ENCODE peak calls at places on chromosomes 5 and 9, in ten cellular contexts. One of them, this sample, is unnamed.

GRCh38 chr5:113102121-113102531 is 125.5 kb downstream of the DCP2 start:
- DNase-seq in GM13976: no peak
- DNase-seq in RCC 7860: no peak
- DNase-seq in stimulated activated CD4-positive, alpha-beta T cell treated with anti-CD3 and anti-CD28 coated beads, TNF-alpha, amount 100 ng/mL, for 4 hours: no peak
- DNase-seq in effector memory CD8-positive, alpha-beta T cell: no peak
- DNase-seq in frontal cortex: peak; percentile 30
- DNase-seq in GM04503: no peak
- DNase-seq in stimulated activated CD8-positive, alpha-beta memory T cell treated with anti-CD3 and anti-CD28 coated beads, Interleukin-15, amount 100 ng/mL, for 48 hours: no peak
- DNase-seq in GM12865: no peak
- DNase-seq in Calu3: no peak
- DNase-seq in this sample: no peak

GRCh38 chr5:56323505-56323904 is 90.4 kb upstream of the ANKRD55 start:
- DNase-seq in GM13976: no peak
- DNase-seq in RCC 7860: peak; percentile 57
- DNase-seq in stimulated activated CD4-positive, alpha-beta T cell treated with anti-CD3 and anti-CD28 coated beads, TNF-alpha, amount 100 ng/mL, for 4 hours: no peak
- DNase-seq in effector memory CD8-positive, alpha-beta T cell: no peak
- DNase-seq in frontal cortex: no peak
- DNase-seq in GM04503: no peak
- DNase-seq in stimulated activated CD8-positive, alpha-beta memory T cell treated with anti-CD3 and anti-CD28 coated beads, Interleukin-15, amount 100 ng/mL, for 48 hours: no peak
- DNase-seq in GM12865: no peak
- DNase-seq in Calu3: peak; percentile 71
- DNase-seq in this sample: no peak

GRCh38 chr5:169299651-169300467 is 1.1 kb downstream of the SLIT3 start:
- DNase-seq in GM13976: no peak
- DNase-seq in RCC 7860: no peak
- DNase-seq in stimulated activated CD4-positive, alpha-beta T cell treated with anti-CD3 and anti-CD28 coated beads, TNF-alpha, amount 100 ng/mL, for 4 hours: no peak
- DNase-seq in effector memory CD8-positive, alpha-beta T cell: no peak
- DNase-seq in frontal cortex: no peak
- DNase-seq in GM04503: no peak
- DNase-seq in stimulated activated CD8-positive, alpha-beta memory T cell treated with anti-CD3 and anti-CD28 coated beads, Interleukin-15, amount 100 ng/mL, for 48 hours: no peak
- DNase-seq in GM12865: no peak
- DNase-seq in Calu3: no peak
- DNase-seq in this sample: no peak

GRCh38 chr5:142843029-142843905 is 73.1 kb downstream of the ARHGAP26 start:
- DNase-seq in GM13976: no peak
- DNase-seq in RCC 7860: no peak
- DNase-seq in stimulated activated CD4-positive, alpha-beta T cell treated with anti-CD3 and anti-CD28 coated beads, TNF-alpha, amount 100 ng/mL, for 4 hours: no peak
- DNase-seq in effector memory CD8-positive, alpha-beta T cell: no peak
- DNase-seq in frontal cortex: no peak
- DNase-seq in GM04503: no peak
- DNase-seq in stimulated activated CD8-positive, alpha-beta memory T cell treated with anti-CD3 and anti-CD28 coated beads, Interleukin-15, amount 100 ng/mL, for 48 hours: no peak
- DNase-seq in GM12865: no peak
- DNase-seq in Calu3: no peak
- DNase-seq in this sample: no peak

GRCh38 chr9:14511452-14511851 is 181.8 kb downstream of the ZDHHC21 start:
- DNase-seq in GM13976: peak; percentile 23
- DNase-seq in RCC 7860: no peak
- DNase-seq in stimulated activated CD4-positive, alpha-beta T cell treated with anti-CD3 and anti-CD28 coated beads, TNF-alpha, amount 100 ng/mL, for 4 hours: no peak
- DNase-seq in effector memory CD8-positive, alpha-beta T cell: no peak
- DNase-seq in frontal cortex: no peak
- DNase-seq in GM04503: no peak
- DNase-seq in stimulated activated CD8-positive, alpha-beta memory T cell treated with anti-CD3 and anti-CD28 coated beads, Interleukin-15, amount 100 ng/mL, for 48 hours: no peak
- DNase-seq in GM12865: no peak
- DNase-seq in Calu3: no peak
- DNase-seq in this sample: no peak

GRCh38 chr5:96023518-96023917 is 61.9 kb upstream of the ELL2 start:
- DNase-seq in GM13976: no peak
- DNase-seq in RCC 7860: peak; percentile 14
- DNase-seq in stimulated activated CD4-positive, alpha-beta T cell treated with anti-CD3 and anti-CD28 coated beads, TNF-alpha, amount 100 ng/mL, for 4 hours: no peak
- DNase-seq in effector memory CD8-positive, alpha-beta T cell: no peak
- DNase-seq in frontal cortex: no peak
- DNase-seq in GM04503: no peak
- DNase-seq in stimulated activated CD8-positive, alpha-beta memory T cell treated with anti-CD3 and anti-CD28 coated beads, Interleukin-15, amount 100 ng/mL, for 48 hours: no peak
- DNase-seq in GM12865: no peak
- DNase-seq in Calu3: no peak
- DNase-seq in this sample: no peak

GRCh38 chr9:8889100-8889499 is 1089.5 kb upstream of the DMAC1 start:
- DNase-seq in GM13976: no peak
- DNase-seq in RCC 7860: no peak
- DNase-seq in stimulated activated CD4-positive, alpha-beta T cell treated with anti-CD3 and anti-CD28 coated beads, TNF-alpha, amount 100 ng/mL, for 4 hours: no peak
- DNase-seq in effector memory CD8-positive, alpha-beta T cell: no peak
- DNase-seq in frontal cortex: no peak
- DNase-seq in GM04503: no peak
- DNase-seq in stimulated activated CD8-positive, alpha-beta memory T cell treated with anti-CD3 and anti-CD28 coated beads, Interleukin-15, amount 100 ng/mL, for 48 hours: no peak
- DNase-seq in GM12865: no peak
- DNase-seq in Calu3: no peak
- DNase-seq in this sample: no peak

GRCh38 chr9:114587345-114588149 is at the start of gene ATP6V1G1:
- DNase-seq in GM13976: peak; percentile 98
- DNase-seq in RCC 7860: peak; percentile 96
- DNase-seq in stimulated activated CD4-positive, alpha-beta T cell treated with anti-CD3 and anti-CD28 coated beads, TNF-alpha, amount 100 ng/mL, for 4 hours: peak; percentile 98
- DNase-seq in effector memory CD8-positive, alpha-beta T cell: peak; percentile 100
- DNase-seq in frontal cortex: peak; percentile 92
- DNase-seq in GM04503: peak; percentile 95
- DNase-seq in stimulated activated CD8-positive, alpha-beta memory T cell treated with anti-CD3 and anti-CD28 coated beads, Interleukin-15, amount 100 ng/mL, for 48 hours: peak; percentile 100
- DNase-seq in GM12865: peak; percentile 99
- DNase-seq in Calu3: peak; percentile 97
- DNase-seq in this sample: peak; percentile 99

GRCh38 chr9:87381050-87381711 is 116.5 kb upstream of the DAPK1 start:
- DNase-seq in GM13976: no peak
- DNase-seq in RCC 7860: no peak
- DNase-seq in stimulated activated CD4-positive, alpha-beta T cell treated with anti-CD3 and anti-CD28 coated beads, TNF-alpha, amount 100 ng/mL, for 4 hours: no peak
- DNase-seq in effector memory CD8-positive, alpha-beta T cell: no peak
- DNase-seq in frontal cortex: no peak
- DNase-seq in GM04503: peak; percentile 94
- DNase-seq in stimulated activated CD8-positive, alpha-beta memory T cell treated with anti-CD3 and anti-CD28 coated beads, Interleukin-15, amount 100 ng/mL, for 48 hours: no peak
- DNase-seq in GM12865: no peak
- DNase-seq in Calu3: no peak
- DNase-seq in this sample: no peak

GRCh38 chr5:179486596-179487051 is 63.7 kb upstream of the RUFY1 start:
- DNase-seq in GM13976: no peak
- DNase-seq in RCC 7860: no peak
- DNase-seq in stimulated activated CD4-positive, alpha-beta T cell treated with anti-CD3 and anti-CD28 coated beads, TNF-alpha, amount 100 ng/mL, for 4 hours: no peak
- DNase-seq in effector memory CD8-positive, alpha-beta T cell: no peak
- DNase-seq in frontal cortex: no peak
- DNase-seq in GM04503: no peak
- DNase-seq in stimulated activated CD8-positive, alpha-beta memory T cell treated with anti-CD3 and anti-CD28 coated beads, Interleukin-15, amount 100 ng/mL, for 48 hours: no peak
- DNase-seq in GM12865: no peak
- DNase-seq in Calu3: no peak
- DNase-seq in this sample: no peak

GRCh38 chr5:109453251-109453650 is 43.5 kb upstream of the PJA2 start:
- DNase-seq in GM13976: no peak
- DNase-seq in RCC 7860: peak; percentile 57
- DNase-seq in stimulated activated CD4-positive, alpha-beta T cell treated with anti-CD3 and anti-CD28 coated beads, TNF-alpha, amount 100 ng/mL, for 4 hours: no peak
- DNase-seq in effector memory CD8-positive, alpha-beta T cell: no peak
- DNase-seq in frontal cortex: no peak
- DNase-seq in GM04503: no peak
- DNase-seq in stimulated activated CD8-positive, alpha-beta memory T cell treated with anti-CD3 and anti-CD28 coated beads, Interleukin-15, amount 100 ng/mL, for 48 hours: no peak
- DNase-seq in GM12865: no peak
- DNase-seq in Calu3: no peak
- DNase-seq in this sample: no peak

GRCh38 chr5:150376799-150377771 is 19.6 kb downstream of the TCOF1 start:
- DNase-seq in GM13976: no peak
- DNase-seq in RCC 7860: no peak
- DNase-seq in stimulated activated CD4-positive, alpha-beta T cell treated with anti-CD3 and anti-CD28 coated beads, TNF-alpha, amount 100 ng/mL, for 4 hours: no peak
- DNase-seq in effector memory CD8-positive, alpha-beta T cell: no peak
- DNase-seq in frontal cortex: no peak
- DNase-seq in GM04503: no peak
- DNase-seq in stimulated activated CD8-positive, alpha-beta memory T cell treated with anti-CD3 and anti-CD28 coated beads, Interleukin-15, amount 100 ng/mL, for 48 hours: no peak
- DNase-seq in GM12865: no peak
- DNase-seq in Calu3: no peak
- DNase-seq in this sample: no peak

GRCh38 chr9:113018247-113018646 is 6.3 kb upstream of the ZNF883 start:
- DNase-seq in GM13976: no peak
- DNase-seq in RCC 7860: no peak
- DNase-seq in stimulated activated CD4-positive, alpha-beta T cell treated with anti-CD3 and anti-CD28 coated beads, TNF-alpha, amount 100 ng/mL, for 4 hours: no peak
- DNase-seq in effector memory CD8-positive, alpha-beta T cell: no peak
- DNase-seq in frontal cortex: no peak
- DNase-seq in GM04503: no peak
- DNase-seq in stimulated activated CD8-positive, alpha-beta memory T cell treated with anti-CD3 and anti-CD28 coated beads, Interleukin-15, amount 100 ng/mL, for 48 hours: no peak
- DNase-seq in GM12865: no peak
- DNase-seq in Calu3: no peak
- DNase-seq in this sample: no peak

GRCh38 chr5:80990971-80991370 is 30.8 kb downstream of the RASGRF2 start:
- DNase-seq in GM13976: no peak
- DNase-seq in RCC 7860: no peak
- DNase-seq in stimulated activated CD4-positive, alpha-beta T cell treated with anti-CD3 and anti-CD28 coated beads, TNF-alpha, amount 100 ng/mL, for 4 hours: no peak
- DNase-seq in effector memory CD8-positive, alpha-beta T cell: no peak
- DNase-seq in frontal cortex: no peak
- DNase-seq in GM04503: no peak
- DNase-seq in stimulated activated CD8-positive, alpha-beta memory T cell treated with anti-CD3 and anti-CD28 coated beads, Interleukin-15, amount 100 ng/mL, for 48 hours: no peak
- DNase-seq in GM12865: no peak
- DNase-seq in Calu3: peak; percentile 29
- DNase-seq in this sample: no peak

GRCh38 chr5:155402927-155403645 is 389.5 kb downstream of the KIF4B start:
- DNase-seq in GM13976: no peak
- DNase-seq in RCC 7860: no peak
- DNase-seq in stimulated activated CD4-positive, alpha-beta T cell treated with anti-CD3 and anti-CD28 coated beads, TNF-alpha, amount 100 ng/mL, for 4 hours: no peak
- DNase-seq in effector memory CD8-positive, alpha-beta T cell: no peak
- DNase-seq in frontal cortex: no peak
- DNase-seq in GM04503: no peak
- DNase-seq in stimulated activated CD8-positive, alpha-beta memory T cell treated with anti-CD3 and anti-CD28 coated beads, Interleukin-15, amount 100 ng/mL, for 48 hours: no peak
- DNase-seq in GM12865: no peak
- DNase-seq in Calu3: no peak
- DNase-seq in this sample: no peak

GRCh38 chr9:131500939-131501541 is 1.7 kb upstream of the POMT1 start:
- DNase-seq in GM13976: no peak
- DNase-seq in RCC 7860: peak; percentile 43
- DNase-seq in stimulated activated CD4-positive, alpha-beta T cell treated with anti-CD3 and anti-CD28 coated beads, TNF-alpha, amount 100 ng/mL, for 4 hours: no peak
- DNase-seq in effector memory CD8-positive, alpha-beta T cell: peak; percentile 43
- DNase-seq in frontal cortex: no peak
- DNase-seq in GM04503: peak; percentile 42
- DNase-seq in stimulated activated CD8-positive, alpha-beta memory T cell treated with anti-CD3 and anti-CD28 coated beads, Interleukin-15, amount 100 ng/mL, for 48 hours: peak; percentile 66
- DNase-seq in GM12865: no peak
- DNase-seq in Calu3: no peak
- DNase-seq in this sample: peak; percentile 40

GRCh38 chr9:33452828-33453271 is 5.5 kb upstream of the AQP3 start:
- DNase-seq in GM13976: peak; percentile 72
- DNase-seq in RCC 7860: peak; percentile 40
- DNase-seq in stimulated activated CD4-positive, alpha-beta T cell treated with anti-CD3 and anti-CD28 coated beads, TNF-alpha, amount 100 ng/mL, for 4 hours: no peak
- DNase-seq in effector memory CD8-positive, alpha-beta T cell: peak; percentile 41
- DNase-seq in frontal cortex: peak; percentile 54
- DNase-seq in GM04503: no peak
- DNase-seq in stimulated activated CD8-positive, alpha-beta memory T cell treated with anti-CD3 and anti-CD28 coated beads, Interleukin-15, amount 100 ng/mL, for 48 hours: peak; percentile 51
- DNase-seq in GM12865: peak; percentile 50
- DNase-seq in Calu3: peak; percentile 77
- DNase-seq in this sample: peak; percentile 31

GRCh38 chr5:144177548-144177947 is 6.9 kb downstream of the KCTD16 start:
- DNase-seq in GM13976: no peak
- DNase-seq in RCC 7860: no peak
- DNase-seq in stimulated activated CD4-positive, alpha-beta T cell treated with anti-CD3 and anti-CD28 coated beads, TNF-alpha, amount 100 ng/mL, for 4 hours: no peak
- DNase-seq in effector memory CD8-positive, alpha-beta T cell: no peak
- DNase-seq in frontal cortex: no peak
- DNase-seq in GM04503: peak; percentile 20
- DNase-seq in stimulated activated CD8-positive, alpha-beta memory T cell treated with anti-CD3 and anti-CD28 coated beads, Interleukin-15, amount 100 ng/mL, for 48 hours: no peak
- DNase-seq in GM12865: no peak
- DNase-seq in Calu3: no peak
- DNase-seq in this sample: no peak

GRCh38 chr5:110402562-110402961 is 323.9 kb downstream of the TMEM232 start:
- DNase-seq in GM13976: no peak
- DNase-seq in RCC 7860: no peak
- DNase-seq in stimulated activated CD4-positive, alpha-beta T cell treated with anti-CD3 and anti-CD28 coated beads, TNF-alpha, amount 100 ng/mL, for 4 hours: no peak
- DNase-seq in effector memory CD8-positive, alpha-beta T cell: no peak
- DNase-seq in frontal cortex: no peak
- DNase-seq in GM04503: no peak
- DNase-seq in stimulated activated CD8-positive, alpha-beta memory T cell treated with anti-CD3 and anti-CD28 coated beads, Interleukin-15, amount 100 ng/mL, for 48 hours: no peak
- DNase-seq in GM12865: no peak
- DNase-seq in Calu3: no peak
- DNase-seq in this sample: no peak

GRCh38 chr9:27414215-27414731 is 109.8 kb upstream of the IFNK start:
- DNase-seq in GM13976: no peak
- DNase-seq in RCC 7860: no peak
- DNase-seq in stimulated activated CD4-positive, alpha-beta T cell treated with anti-CD3 and anti-CD28 coated beads, TNF-alpha, amount 100 ng/mL, for 4 hours: no peak
- DNase-seq in effector memory CD8-positive, alpha-beta T cell: no peak
- DNase-seq in frontal cortex: no peak
- DNase-seq in GM04503: no peak
- DNase-seq in stimulated activated CD8-positive, alpha-beta memory T cell treated with anti-CD3 and anti-CD28 coated beads, Interleukin-15, amount 100 ng/mL, for 48 hours: no peak
- DNase-seq in GM12865: no peak
- DNase-seq in Calu3: no peak
- DNase-seq in this sample: no peak

This sample was measured in activated T-helper 9 cell treated with anti-CD3 and anti-CD28 coated beads, Interleukin-2, amount 50 U/mL, for 16 hours.